ENCODE peak calls at places on chromosomes 11 and 22, in six cellular contexts. Y is WERI-Rb-1, C is testis, E is ovary, X is progenitor cell of endocrine pancreas, H is mesothelial cell of epicardium. D is an unnamed sample.

GRCh38 chr22:17910561-17911311 is 113.6 kb downstream of the MICAL3 start:
- DNase-seq in Y (peak), E (peak), X (no peak), H (no peak), C (peak), D (no peak)

GRCh38 chr11:47296045-47296444 is 26.1 kb downstream of the MADD start:
- DNase-seq in H (no peak), C (no peak), Y (no peak), X (no peak), E (no peak), D (no peak)

GRCh38 chr11:100562102-100562501 is 125.0 kb upstream of the ARHGAP42 start:
- DNase-seq in Y (no peak), E (no peak), C (no peak), X (no peak), H (no peak), D (no peak)

GRCh38 chr22:41092847-41093371 is 517 bp downstream of the EP300 start:
- DNase-seq in X (no peak), Y (no peak), C (peak), E (no peak), H (no peak), D (no peak)

GRCh38 chr11:72595292-72595684 is 78.9 kb downstream of the PDE2A start:
- DNase-seq in Y (peak), H (no peak), X (no peak), C (no peak), E (no peak), D (no peak)

GRCh38 chr11:19995131-19995530 is 165.1 kb downstream of the DBX1 start:
- DNase-seq in Y (no peak), X (no peak), E (no peak), C (no peak), H (no peak), D (no peak)

GRCh38 chr11:119369035-119369925 is 12.2 kb downstream of the USP2 start:
- DNase-seq in E (no peak), H (no peak), Y (no peak), X (no peak), C (no peak), D (no peak)

GRCh38 chr11:88603499-88603898 is 266.0 kb upstream of the CTSC start:
- DNase-seq in X (no peak), H (no peak), E (no peak), C (no peak), Y (no peak), D (no peak)

GRCh38 chr11:56089697-56090096 is 3.4 kb upstream of the OR8I2 start:
- DNase-seq in H (no peak), Y (no peak), E (no peak), X (no peak), C (no peak), D (no peak)

GRCh38 chr11:134482128-134482527 is 70.1 kb upstream of the B3GAT1 start:
- DNase-seq in X (no peak), E (no peak), C (no peak), H (no peak), Y (no peak), D (no peak)

GRCh38 chr11:76671626-76672309 is 1.2 kb upstream of the LRRC32 start:
- DNase-seq in C (no peak), X (no peak), Y (no peak), E (no peak), H (no peak), D (no peak)

GRCh38 chr11:20060180-20060579 is 100.1 kb downstream of the DBX1 start:
- DNase-seq in H (no peak), C (no peak), E (no peak), Y (no peak), X (no peak), D (no peak)

GRCh38 chr11:129815596-129816461 is at the start of gene TMEM45B:
- DNase-seq in H (no peak), Y (peak), E (no peak), X (peak), C (no peak), D (no peak)

GRCh38 chr11:20647976-20648565 is 21.3 kb upstream of the NELL1 start:
- DNase-seq in Y (peak), H (no peak), C (peak), X (peak), E (no peak), D (no peak)

GRCh38 chr11:123431619-123432018 is 1.6 kb downstream of the GRAMD1B start:
- DNase-seq in Y (no peak), H (no peak), X (no peak), E (no peak), C (no peak), D (no peak)

GRCh38 chr11:97280347-97280746 is 890.5 kb downstream of the JRKL start:
- DNase-seq in Y (no peak), H (no peak), E (no peak), C (no peak), X (no peak), D (no peak)

GRCh38 chr11:18056561-18057181 is 10.6 kb upstream of the TPH1 start:
- DNase-seq in Y (no peak), E (no peak), H (no peak), C (no peak), X (no peak), D (no peak)

GRCh38 chr11:70503878-70504240 is 105.5 kb downstream of the CTTN start:
- DNase-seq in E (no peak), Y (peak), H (no peak), C (no peak), X (no peak), D (no peak)

GRCh38 chr11:121445071-121445768 is 6.9 kb upstream of the SORL1 start:
- DNase-seq in H (no peak), E (no peak), C (no peak), Y (no peak), X (no peak), D (no peak)

GRCh38 chr11:67493548-67494370 is 10.9 kb downstream of the AIP start:
- DNase-seq in X (no peak), E (no peak), C (no peak), H (no peak), Y (no peak), D (no peak)

GRCh38 chr11:13283636-13284035 is 6.0 kb downstream of the BMAL1 start:
- DNase-seq in E (no peak), X (no peak), C (no peak), Y (no peak), H (no peak), D (no peak)

GRCh38 chr11:133827556-133827955 is 17.8 kb downstream of the SPATA19 start:
- DNase-seq in X (no peak), E (no peak), Y (no peak), C (no peak), H (no peak), D (no peak)

GRCh38 chr11:69464621-69464960 is 16.9 kb upstream of the LINC01488 start:
- DNase-seq in Y (no peak), C (no peak), E (no peak), H (no peak), X (no peak), D (no peak)

GRCh38 chr11:62433553-62434301 is 14.9 kb downstream of the SCGB1A1 start:
- DNase-seq in E (no peak), X (no peak), Y (no peak), H (no peak), C (peak), D (no peak)

GRCh38 chr22:33726294-33726711 is 194.0 kb downstream of the LARGE1 start:
- DNase-seq in H (no peak), Y (no peak), C (no peak), X (no peak), E (no peak), D (no peak)

GRCh38 chr11:24623121-24623520 is 126.3 kb downstream of the LUZP2 start:
- DNase-seq in H (no peak), C (no peak), E (no peak), Y (no peak), X (no peak), D (no peak)

GRCh38 chr22:25030636-25031035 is 78.1 kb downstream of the KIAA1671 start:
- DNase-seq in E (no peak), Y (no peak), X (no peak), H (no peak), C (no peak), D (no peak)

GRCh38 chr11:34647532-34647931 is 26.6 kb downstream of the EHF start:
- DNase-seq in C (no peak), H (no peak), Y (no peak), X (no peak), E (no peak), D (no peak)

GRCh38 chr11:79050784-79051183 is 390.0 kb downstream of the TENM4 start:
- DNase-seq in C (no peak), H (no peak), Y (no peak), E (no peak), X (no peak), D (no peak)

GRCh38 chr11:57175478-57175877 is 6.3 kb upstream of the LRRC55 start:
- DNase-seq in C (no peak), E (no peak), H (no peak), X (no peak), Y (no peak), D (no peak)

GRCh38 chr11:74311352-74311926 is at the start of gene P4HA3:
- DNase-seq in H (no peak), Y (peak), X (peak), C (peak), E (peak), D (no peak)
- TF ChIP-seq CTCF in H (no peak), Y (peak), X (peak), C (no peak), E (no peak), D (no peak)

GRCh38 chr11:27303903-27304302 is 59.1 kb downstream of the CCDC34 start:
- DNase-seq in H (no peak), Y (no peak), C (no peak), E (no peak), X (no peak), D (no peak)

GRCh38 chr11:27300974-27301373 is 62.0 kb downstream of the CCDC34 start:
- DNase-seq in H (no peak), E (no peak), Y (no peak), C (no peak), X (no peak), D (no peak)

GRCh38 chr11:27307232-27307631 is 55.8 kb downstream of the CCDC34 start:
- DNase-seq in E (no peak), H (no peak), C (no peak), X (no peak), Y (no peak), D (no peak)

GRCh38 chr11:27305751-27306150 is 57.3 kb downstream of the CCDC34 start:
- DNase-seq in E (no peak), C (no peak), Y (no peak), X (no peak), H (no peak), D (no peak)

GRCh38 chr11:27304514-27304913 is 58.5 kb downstream of the CCDC34 start:
- DNase-seq in E (no peak), X (no peak), Y (no peak), H (no peak), C (no peak), D (no peak)
- TF ChIP-seq CTCF in E (no peak), X (no peak), Y (no peak), H (no peak), C (no peak), D (no peak)

DNA sequence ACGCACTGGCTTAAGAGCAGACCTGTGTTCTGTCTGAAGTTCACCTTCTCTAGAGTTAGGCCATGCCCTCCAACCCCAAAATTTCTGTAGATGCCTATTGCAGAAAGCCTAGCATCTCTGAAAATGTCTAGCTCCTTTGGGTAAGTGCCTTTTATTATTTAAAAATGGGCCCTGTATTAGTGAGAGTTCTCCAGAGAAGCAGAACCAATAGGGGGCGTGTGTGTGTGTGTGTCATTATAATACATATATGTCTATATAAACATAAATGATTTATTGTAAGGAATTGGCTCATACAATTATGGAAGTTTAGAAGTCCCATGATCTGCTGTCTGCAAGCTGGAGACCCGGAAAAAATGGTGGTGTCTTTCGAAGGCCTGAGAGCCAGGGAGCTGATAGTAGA is 144.7 kb downstream of the TTC17 start:
- DNase-seq in H (no peak), Y (no peak), E (no peak), C (no peak), X (no peak), D (no peak)
- TF ChIP-seq CTCF in H (no peak), Y (no peak), E (no peak), C (no peak), X (no peak), D (no peak)

GRCh38 chr11:42625757-42626156 is 686.0 kb upstream of the API5 start:
- DNase-seq in H (no peak), Y (no peak), E (no peak), C (no peak), X (no peak), D (no peak)

DNA sequence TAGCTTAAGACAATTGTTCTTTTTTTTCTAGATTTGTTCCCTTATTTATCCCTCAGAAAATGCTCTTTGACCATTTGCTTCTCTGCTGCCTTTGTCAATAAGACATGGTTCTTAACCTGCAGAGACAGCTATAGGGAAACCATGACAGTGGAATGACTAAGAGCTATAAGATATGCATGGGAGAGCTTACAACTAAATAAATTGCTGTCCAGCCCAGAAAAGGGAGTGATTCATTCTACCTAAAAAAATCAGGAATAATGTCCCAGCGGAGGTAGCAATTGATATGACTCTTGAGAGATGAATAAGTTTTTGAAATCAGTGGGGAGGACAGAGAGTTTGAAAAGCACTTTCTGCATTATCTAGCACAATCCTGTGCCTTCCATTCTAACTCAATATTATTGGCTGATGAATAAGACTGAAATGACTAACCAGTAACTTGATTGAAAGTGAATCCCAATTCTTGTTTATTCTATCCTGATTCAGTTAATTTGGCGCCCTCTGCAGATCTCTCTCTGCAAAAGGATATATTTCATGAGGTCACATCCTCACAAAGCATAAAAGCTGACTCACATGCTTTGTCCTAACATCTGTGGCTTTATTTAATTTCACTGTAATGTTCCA is 680.5 kb upstream of the API5 start:
- DNase-seq in Y (peak), E (no peak), X (no peak), H (no peak), C (peak), D (no peak)
- TF ChIP-seq CTCF in Y (no peak), E (no peak), X (peak), H (no peak), C (no peak), D (no peak)

GRCh38 chr11:116255234-116255953 is 517.4 kb downstream of the BUD13 start:
- DNase-seq in X (no peak), C (no peak), H (no peak), Y (no peak), E (no peak), D (no peak)

GRCh38 chr11:116243975-116244374 is 528.8 kb downstream of the BUD13 start:
- DNase-seq in X (no peak), H (no peak), E (no peak), C (no peak), Y (no peak), D (no peak)

GRCh38 chr11:116244889-116245288 is 527.9 kb downstream of the BUD13 start:
- DNase-seq in E (no peak), X (no peak), H (no peak), C (no peak), Y (no peak), D (no peak)

GRCh38 chr11:116244425-116244824 is 528.4 kb downstream of the BUD13 start:
- DNase-seq in Y (no peak), X (no peak), H (no peak), E (no peak), C (no peak), D (no peak)

DNA sequence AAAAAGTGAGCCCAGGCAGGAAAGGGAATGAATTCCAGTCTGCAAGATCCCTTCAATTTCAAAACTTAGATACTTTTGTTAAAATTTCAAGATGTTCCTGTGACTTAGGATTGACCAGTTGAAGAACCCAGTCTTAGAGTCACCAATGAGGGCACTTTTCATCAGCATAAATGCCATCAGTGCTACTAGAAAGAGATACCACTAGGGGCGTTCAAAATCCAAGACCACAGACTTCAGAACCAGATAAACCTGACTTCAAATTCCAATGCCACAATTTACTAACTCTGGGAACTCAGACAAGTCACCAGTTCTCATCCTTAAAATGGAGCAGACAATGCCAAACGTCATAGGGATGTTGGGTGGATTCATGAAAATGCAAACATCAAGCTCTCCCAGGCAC is 523.2 kb downstream of the BUD13 start:
- DNase-seq in H (no peak), Y (no peak), E (no peak), C (no peak), X (no peak), D (no peak)
- TF ChIP-seq CTCF in H (peak), Y (no peak), E (no peak), C (no peak), X (no peak), D (no peak)

DNA sequence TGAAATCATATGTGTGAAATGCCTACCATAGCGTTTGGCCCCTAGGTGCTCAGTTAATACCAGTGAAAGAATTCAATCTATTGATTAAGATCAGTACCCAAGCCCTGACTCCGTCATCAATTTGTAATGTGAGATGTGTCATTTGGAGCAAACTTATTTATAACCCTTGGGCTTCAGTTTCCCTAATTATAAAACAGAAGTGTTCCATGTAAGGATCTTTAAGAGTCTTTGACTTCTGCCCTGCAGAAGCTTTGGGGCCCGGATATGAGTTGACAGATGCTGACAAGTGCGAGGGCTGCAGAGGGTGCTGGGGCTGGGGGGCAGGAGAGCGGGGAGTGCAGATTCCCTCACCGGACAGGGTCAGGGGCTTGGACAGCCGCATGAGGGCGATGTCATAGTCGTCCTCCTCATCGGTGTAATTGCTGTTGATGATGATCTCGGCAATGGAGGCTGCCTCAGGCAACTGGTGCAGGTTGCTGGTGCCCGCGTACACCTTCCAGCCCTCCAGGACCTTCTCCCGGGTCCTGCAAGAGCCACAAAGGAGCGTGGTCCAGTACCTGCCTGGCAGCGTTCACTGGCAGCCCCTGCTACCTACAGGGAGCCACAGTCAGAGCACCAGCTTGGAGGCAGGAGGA is 20.8 kb downstream of the TMPRSS13 start:
- DNase-seq in X (no peak), C (no peak), H (no peak), Y (no peak), E (no peak), D (no peak)
- TF ChIP-seq CTCF in X (no peak), C (no peak), H (no peak), Y (no peak), E (no peak), D (no peak)

DNA sequence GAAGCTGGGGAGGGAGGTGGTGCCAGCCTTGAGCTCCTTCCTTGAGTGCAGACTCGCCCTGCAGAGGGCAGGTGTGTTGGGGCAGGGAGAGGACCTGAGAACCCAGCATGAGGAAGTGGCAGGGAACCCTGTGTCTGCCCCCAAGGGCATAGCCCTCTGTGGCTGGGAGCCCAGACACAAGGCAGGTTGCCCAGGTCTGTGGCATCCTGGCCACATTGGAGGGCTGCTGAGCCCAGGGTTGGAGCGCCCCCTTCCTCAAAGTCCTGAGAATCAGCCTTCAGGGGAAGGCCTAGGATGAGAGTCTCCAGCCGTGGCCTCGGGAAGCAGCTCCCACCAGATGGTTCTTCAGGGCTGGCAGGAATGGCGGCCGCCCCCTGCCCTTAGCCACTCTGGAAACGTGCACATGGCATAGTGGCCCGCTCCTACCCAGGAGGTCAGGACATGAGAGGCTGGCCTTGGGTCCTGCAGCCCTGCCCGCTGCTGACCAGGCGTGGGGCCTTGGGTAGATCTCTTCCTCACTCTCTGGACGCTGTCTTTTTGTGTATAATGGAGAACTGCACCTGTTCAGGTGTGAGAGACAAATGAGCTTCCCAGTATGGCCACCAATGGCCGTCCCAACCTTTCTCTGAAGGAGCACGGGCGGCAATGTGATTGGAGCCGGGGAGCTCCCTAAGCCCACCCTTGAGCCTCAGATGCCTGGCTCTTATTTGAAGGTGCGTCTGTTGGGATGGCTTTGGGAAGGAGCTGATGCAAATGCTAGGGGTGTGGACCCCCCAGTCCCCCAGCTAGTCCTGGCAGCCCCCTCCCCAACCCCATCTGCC is 4.5 kb upstream of the CDC42BPG start:
- DNase-seq in E (no peak), C (no peak), Y (peak), H (no peak), X (no peak), D (no peak)
- TF ChIP-seq CTCF in E (no peak), C (no peak), Y (peak), H (no peak), X (no peak), D (no peak)

GRCh38 chr11:58285483-58286040 is 17.5 kb upstream of the OR10W1 start:
- DNase-seq in X (no peak), Y (no peak), C (no peak), H (no peak), E (no peak), D (no peak)

GRCh38 chr11:58289266-58289665 is 21.2 kb upstream of the OR10W1 start:
- DNase-seq in C (no peak), X (no peak), Y (no peak), E (no peak), H (no peak), D (no peak)

GRCh38 chr11:58292017-58292416 is 24.0 kb upstream of the OR10W1 start:
- DNase-seq in E (no peak), X (no peak), H (no peak), Y (no peak), C (no peak), D (no peak)

GRCh38 chr11:58286249-58286648 is 18.2 kb upstream of the OR10W1 start:
- DNase-seq in Y (no peak), X (no peak), H (no peak), E (no peak), C (peak), D (no peak)
- TF ChIP-seq CTCF in Y (peak), X (peak), H (no peak), E (no peak), C (peak), D (no peak)

D was measured in omental fat pad.